ENCODE peak calls at places on chromosomes 6 and 20, in six cellular contexts. L, T, M, Z, V and Y are unnamed samples.

GRCh38 chr20:5714261-5715041 is 35.8 kb upstream of the SHLD1 start:
- DNase-seq in L (peak; percentile 84), T (no peak), M (no peak), Z (peak; percentile 100), V (no peak), Y (peak; percentile 47)

GRCh38 chr6:24667378-24667803 is 514 bp downstream of the ACOT13 start:
- DNase-seq in L (peak; percentile 22), T (no peak), M (peak; percentile 55), Z (peak; percentile 54), V (no peak), Y (no peak)

GRCh38 chr6:100202417-100203194 is 208.6 kb upstream of the MCHR2 start:
- DNase-seq in L (no peak), T (peak; percentile 96), M (no peak), Z (no peak), V (peak; percentile 77), Y (no peak)

GRCh38 chr6:1502041-1502440 is 107.7 kb upstream of the FOXC1 start:
- DNase-seq in L (no peak), T (no peak), M (no peak), Z (no peak), V (no peak), Y (no peak)

GRCh38 chr6:134447423-134447822 is 129.5 kb upstream of the SGK1 start:
- DNase-seq in L (no peak), T (peak; percentile 52), M (no peak), Z (no peak), V (no peak), Y (no peak)

GRCh38 chr20:50395258-50395729 is 114.9 kb upstream of the PTPN1 start:
- DNase-seq in L (no peak), T (no peak), M (no peak), Z (no peak), V (no peak), Y (no peak)

GRCh38 chr6:169902604-169903003 is 151.2 kb downstream of the ERMARD start:
- DNase-seq in L (no peak), T (no peak), M (no peak), Z (no peak), V (no peak), Y (no peak)

GRCh38 chr6:42320762-42321161 is 103.1 kb upstream of the MRPS10 start:
- DNase-seq in L (no peak), T (peak; percentile 33), M (no peak), Z (no peak), V (no peak), Y (no peak)

GRCh38 chr6:136739501-136739900 is 52.8 kb downstream of the MAP3K5 start:
- DNase-seq in L (no peak), T (no peak), M (no peak), Z (no peak), V (no peak), Y (no peak)

GRCh38 chr6:109867970-109868358 is 110.1 kb upstream of the GPR6 start:
- DNase-seq in L (no peak), T (peak; percentile 17), M (no peak), Z (no peak), V (no peak), Y (no peak)

GRCh38 chr20:16764560-16764959 is 16.4 kb downstream of the OTOR start:
- DNase-seq in L (no peak), T (no peak), M (no peak), Z (no peak), V (no peak), Y (no peak)

GRCh38 chr20:15196580-15197255 is 859.3 kb upstream of the FLRT3 start:
- DNase-seq in L (no peak), T (no peak), M (no peak), Z (no peak), V (no peak), Y (no peak)

GRCh38 chr6:35343835-35344550 is 1.6 kb downstream of the PPARD start:
- DNase-seq in L (no peak), T (no peak), M (peak; percentile 37), Z (no peak), V (no peak), Y (no peak)

GRCh38 chr6:14270925-14271791 is 153.6 kb downstream of the CD83 start:
- DNase-seq in L (no peak), T (peak; percentile 97), M (no peak), Z (no peak), V (peak; percentile 99), Y (peak; percentile 45)

GRCh38 chr6:169669889-169670288 is 31.9 kb downstream of the WDR27 start:
- DNase-seq in L (no peak), T (no peak), M (no peak), Z (no peak), V (no peak), Y (no peak)

GRCh38 chr6:142542704-142543233 is 241.0 kb downstream of the ADGRG6 start:
- DNase-seq in L (peak; percentile 51), T (peak; percentile 79), M (no peak), Z (no peak), V (peak; percentile 36), Y (no peak)

GRCh38 chr6:3990692-3991491 is 88.0 kb downstream of the FAM217A start:
- DNase-seq in L (peak; percentile 91), T (peak; percentile 70), M (peak; percentile 84), Z (peak; percentile 77), V (peak; percentile 65), Y (peak; percentile 96)

GRCh38 chr20:21608777-21609176 is 94.9 kb upstream of the NKX2-2 start:
- DNase-seq in L (no peak), T (no peak), M (no peak), Z (no peak), V (no peak), Y (no peak)

GRCh38 chr6:14743465-14744211 is 502.2 kb upstream of the JARID2 start:
- DNase-seq in L (peak; percentile 51), T (peak; percentile 99), M (no peak), Z (peak; percentile 21), V (peak; percentile 94), Y (peak; percentile 23)

GRCh38 chr6:108734336-108734922 is 113.8 kb upstream of the ARMC2 start:
- DNase-seq in L (no peak), T (no peak), M (peak; percentile 48), Z (no peak), V (no peak), Y (peak; percentile 50)

GRCh38 chr6:30071081-30071818 is 4.3 kb downstream of the PPP1R11 start:
- DNase-seq in L (no peak), T (peak; percentile 13), M (no peak), Z (no peak), V (no peak), Y (peak; percentile 73)

GRCh38 chr20:63782051-63782471 is 42.5 kb downstream of the SLC2A4RG start:
- DNase-seq in L (peak; percentile 36), T (no peak), M (peak; percentile 79), Z (peak; percentile 60), V (peak; percentile 63), Y (no peak)

GRCh38 chr6:169651498-169651897 is 50.3 kb downstream of the WDR27 start:
- DNase-seq in L (no peak), T (no peak), M (no peak), Z (no peak), V (no peak), Y (no peak)

GRCh38 chr20:59124326-59125029 is 39.1 kb upstream of the ZNF831 start:
- DNase-seq in L (no peak), T (no peak), M (no peak), Z (no peak), V (no peak), Y (no peak)

GRCh38 chr6:37137201-37137880 is 32.6 kb upstream of the PIM1 start:
- DNase-seq in L (peak; percentile 100), T (peak; percentile 99), M (no peak), Z (peak; percentile 93), V (peak; percentile 68), Y (peak; percentile 94)
- H3K9ac ChIP-seq in L (peak overlapping the region; percentile 84), T (peak overlapping the region; percentile 93), M (no peak overlapping the region), Z (peak overlapping the region; percentile 85), V (peak overlapping the region; percentile 50), Y (peak overlapping the region; percentile 97)

GRCh38 chr20:26276811-26277210 is 580.2 kb upstream of the ZNF337 start:
- DNase-seq in L (peak; percentile 1), T (peak; percentile 2), M (no peak), Z (no peak), V (no peak), Y (peak; percentile 52)
- H3K4me1 ChIP-seq in L (no peaks in the 10 kb centered on the region), T (no peaks in the 10 kb centered on the region), M (no peaks in the 10 kb centered on the region), Z (peaks cover 6% of the 10 kb centered on the region), V (no peaks in the 10 kb centered on the region), Y (no peaks in the 10 kb centered on the region)

GRCh38 chr6:118651282-118652050 is at the start of gene CEP85L:
- DNase-seq in L (peak; percentile 98), T (peak; percentile 74), M (peak; percentile 96), Z (peak; percentile 81), V (peak; percentile 62), Y (peak; percentile 97)

GRCh38 chr6:118650500-118651281 is 700 bp downstream of the CEP85L start:
- DNase-seq in L (peak; percentile 59), T (no peak), M (peak; percentile 45), Z (no peak), V (no peak), Y (peak; percentile 82)

GRCh38 chr6:118648866-118649554 is 2.4 kb downstream of the CEP85L start:
- DNase-seq in L (no peak), T (no peak), M (no peak), Z (no peak), V (no peak), Y (no peak)

GRCh38 chr6:118652051-118652699 is 784 bp upstream of the CEP85L start:
- DNase-seq in L (peak; percentile 47), T (no peak), M (no peak), Z (no peak), V (no peak), Y (peak; percentile 57)

DNA sequence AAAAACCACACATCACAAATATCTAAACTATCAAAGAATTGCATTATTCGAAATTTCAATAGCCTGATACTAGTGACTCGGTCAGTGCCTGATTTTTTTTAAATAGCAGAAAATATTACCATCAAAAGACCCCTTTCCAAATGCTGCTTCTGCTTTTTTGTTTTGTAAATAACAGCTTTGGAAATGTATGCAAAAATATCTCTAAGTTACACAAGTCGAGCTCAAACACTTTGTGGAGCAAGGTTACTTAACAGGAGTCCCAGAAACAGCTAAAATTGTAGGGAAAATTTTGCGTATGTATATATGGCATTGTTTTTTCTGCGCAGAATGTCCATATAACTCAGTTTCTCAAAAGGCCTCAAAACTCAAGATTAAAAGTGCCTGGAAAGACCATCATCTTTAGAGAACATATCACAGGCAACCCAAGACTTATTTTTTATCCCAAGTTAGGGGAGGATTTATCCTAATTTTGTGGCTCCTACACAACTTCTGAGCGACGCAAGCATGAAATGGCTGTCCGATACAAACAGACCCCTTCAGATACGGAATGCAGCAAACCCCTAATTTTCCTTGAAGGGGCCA is 1.4 kb downstream of the CEP85L start:
- DNase-seq in L (no peak), T (peak; percentile 54), M (no peak), Z (no peak), V (no peak), Y (no peak)
- H3K9ac ChIP-seq in L (peak overlapping the region; percentile 94), T (peak overlapping the region; percentile 95), M (peak overlapping the region; percentile 85), Z (no peak overlapping the region), V (peak overlapping the region; percentile 71), Y (peak overlapping the region; percentile 62)

GRCh38 chr6:150670311-150670710 is 70.6 kb downstream of the PLEKHG1 start:
- DNase-seq in L (no peak), T (no peak), M (no peak), Z (no peak), V (no peak), Y (no peak)

GRCh38 chr6:150673720-150674361 is 74.2 kb downstream of the PLEKHG1 start:
- DNase-seq in L (no peak), T (no peak), M (no peak), Z (no peak), V (no peak), Y (no peak)

GRCh38 chr6:150668882-150669476 is 69.3 kb downstream of the PLEKHG1 start:
- DNase-seq in L (no peak), T (no peak), M (no peak), Z (no peak), V (no peak), Y (no peak)

GRCh38 chr6:150676339-150676738 is 76.7 kb downstream of the PLEKHG1 start:
- DNase-seq in L (no peak), T (no peak), M (no peak), Z (no peak), V (no peak), Y (no peak)

GRCh38 chr6:150672792-150673191 is 73.1 kb downstream of the PLEKHG1 start:
- DNase-seq in L (no peak), T (no peak), M (no peak), Z (no peak), V (no peak), Y (no peak)
- H3K4me1 ChIP-seq in L (no peaks in the 10 kb centered on the region), T (peaks cover 13% of the 10 kb centered on the region), M (peaks cover 28% of the 10 kb centered on the region), Z (peaks cover 16% of the 10 kb centered on the region), V (peaks cover 16% of the 10 kb centered on the region), Y (no peaks in the 10 kb centered on the region)